ENCODE peak calls at places on chromosome 17, in nine cellular contexts. N is CD4-positive, alpha-beta T cell; H is SK-N-SH; C is dorsolateral prefrontal cortex; J is mucosa of descending colon; A is T-cell; S is Kasumi-1; D is effector CD4-positive, alpha-beta T cell; Z is NCI-H774. X is an unnamed sample.

GRCh38 chr17:46078675-46079074 is 79.6 kb downstream of the STH start:
- DNase-seq in N (no peak), H (no peak), C (no peak), J (no peak), A (no peak), S (no peak), D (no peak), Z (no peak), X (no peak)

GRCh38 chr17:29176500-29177351 is 3.5 kb downstream of the MYO18A start:
- DNase-seq in N (peak), H (peak), C (peak), J (peak), A (peak), S (peak), D (peak), Z (peak), X (peak)

GRCh38 chr17:36586138-36586537 is 5.5 kb upstream of the DHRS11 start:
- DNase-seq in N (no peak), H (no peak), C (no peak), J (no peak), A (no peak), S (no peak), D (no peak), Z (no peak), X (no peak)

GRCh38 chr17:44345497-44346026 is 460 bp downstream of the GRN start:
- DNase-seq in N (peak), H (peak), C (peak), J (peak), A (no peak), S (peak), D (peak), Z (no peak), X (no peak)

GRCh38 chr17:8173056-8173870 is 2.9 kb downstream of the TMEM107 start:
- DNase-seq in N (peak), H (peak), C (peak), J (peak), A (peak), S (peak), D (peak), Z (peak), X (peak)

GRCh38 chr17:6591599-6592158 is 35.3 kb upstream of the PITPNM3 start:
- DNase-seq in N (no peak), H (no peak), C (no peak), J (no peak), A (no peak), S (no peak), D (no peak), Z (no peak), X (no peak)

GRCh38 chr17:33140413-33141099 is 148.9 kb downstream of the SPACA3 start:
- DNase-seq in N (no peak), H (no peak), C (no peak), J (no peak), A (no peak), S (no peak), D (no peak), Z (peak), X (no peak)

GRCh38 chr17:76444518-76445311 is 8.2 kb downstream of the UBE2O start:
- DNase-seq in N (no peak), H (no peak), C (no peak), J (no peak), A (no peak), S (no peak), D (no peak), Z (no peak), X (no peak)

GRCh38 chr17:65558683-65559311 is 2.7 kb downstream of the AXIN2 start:
- DNase-seq in N (peak), H (peak), C (no peak), J (no peak), A (no peak), S (no peak), D (no peak), Z (no peak), X (peak)

GRCh38 chr17:32274643-32275042 is 9.0 kb downstream of the RHBDL3 start:
- DNase-seq in N (no peak), H (no peak), C (no peak), J (no peak), A (no peak), S (no peak), D (no peak), Z (no peak), X (no peak)

GRCh38 chr17:67675481-67675880 is 42.3 kb upstream of the NOL11 start:
- DNase-seq in N (no peak), H (no peak), C (no peak), J (no peak), A (no peak), S (no peak), D (no peak), Z (peak), X (no peak)

GRCh38 chr17:57114085-57114673 is 29.1 kb downstream of the AKAP1 start:
- DNase-seq in N (peak), H (peak), C (peak), J (no peak), A (peak), S (peak), D (peak), Z (no peak), X (peak)

GRCh38 chr17:49976163-49976827 is 7.3 kb downstream of the DLX4 start:
- DNase-seq in N (no peak), H (no peak), C (no peak), J (no peak), A (no peak), S (no peak), D (no peak), Z (no peak), X (no peak)

GRCh38 chr17:17814162-17815061 is 22.4 kb downstream of the SREBF1 start:
- DNase-seq in N (no peak), H (no peak), C (peak), J (no peak), A (no peak), S (no peak), D (no peak), Z (no peak), X (no peak)

GRCh38 chr17:50240876-50241275 is 33.4 kb upstream of the TMEM92 start:
- DNase-seq in N (no peak), H (no peak), C (no peak), J (no peak), A (no peak), S (no peak), D (no peak), Z (no peak), X (no peak)

GRCh38 chr17:40329981-40330794 is 21.2 kb downstream of the RARA start:
- DNase-seq in N (no peak), H (peak), C (peak), J (peak), A (no peak), S (peak), D (no peak), Z (peak), X (peak)

GRCh38 chr17:80480248-80480647 is 3.8 kb upstream of the NPTX1 start:
- DNase-seq in N (no peak), H (no peak), C (no peak), J (no peak), A (no peak), S (no peak), D (no peak), Z (no peak), X (no peak)

GRCh38 chr17:48261297-48261880 is 153.8 kb downstream of the SNX11 start:
- DNase-seq in N (no peak), H (peak), C (no peak), J (no peak), A (no peak), S (peak), D (no peak), Z (peak), X (no peak)

GRCh38 chr17:57534863-57535651 is 210.0 kb downstream of the CCDC182 start:
- DNase-seq in N (no peak), H (peak), C (no peak), J (no peak), A (no peak), S (no peak), D (no peak), Z (peak), X (no peak)

GRCh38 chr17:77363821-77364361 is 223.1 kb downstream of the SEC14L1 start:
- DNase-seq in N (peak), H (peak), C (no peak), J (no peak), A (no peak), S (no peak), D (no peak), Z (no peak), X (peak)

GRCh38 chr17:2058521-2059124 is 3.7 kb downstream of the HIC1 start:
- DNase-seq in N (peak), H (no peak), C (no peak), J (peak), A (peak), S (peak), D (peak), Z (no peak), X (peak)

GRCh38 chr17:50585346-50585745 is 24.8 kb downstream of the CACNA1G start:
- DNase-seq in N (no peak), H (no peak), C (no peak), J (no peak), A (no peak), S (no peak), D (no peak), Z (no peak), X (no peak)

GRCh38 chr17:74749262-74750038 is 1.0 kb downstream of the NHERF1 start:
- DNase-seq in N (peak), H (peak), C (no peak), J (peak), A (no peak), S (peak), D (no peak), Z (no peak), X (peak)

GRCh38 chr17:40355123-40355803 is 9.3 kb downstream of the GJD3 start:
- DNase-seq in N (peak), H (peak), C (peak), J (peak), A (peak), S (peak), D (peak), Z (peak), X (peak)

GRCh38 chr17:49575524-49576120 is at the start of gene NXPH3:
- DNase-seq in N (peak), H (peak), C (peak), J (peak), A (peak), S (peak), D (peak), Z (peak), X (peak)

GRCh38 chr17:16973760-16974540 is 2.0 kb upstream of the TNFRSF13B start:
- DNase-seq in N (no peak), H (no peak), C (no peak), J (no peak), A (no peak), S (no peak), D (no peak), Z (no peak), X (no peak)

GRCh38 chr17:28527859-28528258 is 21.7 kb downstream of the FOXN1 start:
- DNase-seq in N (no peak), H (no peak), C (no peak), J (peak), A (no peak), S (no peak), D (no peak), Z (no peak), X (no peak)

GRCh38 chr17:43219746-43220380 is 8.2 kb downstream of the TMEM106A start:
- DNase-seq in N (no peak), H (no peak), C (no peak), J (no peak), A (no peak), S (no peak), D (no peak), Z (no peak), X (no peak)

X was measured in left ventricle myocardium superior.